ENCODE peak calls at places on chromosome 12, in six cellular contexts. U, A, N, C, M and H are unnamed samples.

GRCh38 chr12:103441437-103442186 is 54.2 kb downstream of the C12orf42 start:
- DNase-seq in U (no peak), A (no peak), N (peak), C (no peak), M (no peak), H (no peak)

GRCh38 chr12:124632510-124632909 is 65.1 kb upstream of the NCOR2 start:
- DNase-seq in U (no peak), A (no peak), N (no peak), C (no peak), M (peak), H (peak)

GRCh38 chr12:120639771-120640721 is at the start of gene CABP1:
- DNase-seq in U (peak), A (peak), N (no peak), C (peak), M (peak), H (peak)

GRCh38 chr12:50101663-50102062 is 2.1 kb upstream of the GPD1 start:
- DNase-seq in U (peak), A (no peak), N (no peak), C (peak), M (peak), H (peak)

GRCh38 chr12:76586764-76587395 is 27.3 kb upstream of the OSBPL8 start:
- DNase-seq in U (no peak), A (no peak), N (no peak), C (peak), M (peak), H (peak)

GRCh38 chr12:32116897-32117296 is 10.2 kb downstream of the BICD1 start:
- DNase-seq in U (no peak), A (no peak), N (no peak), C (no peak), M (no peak), H (no peak)

GRCh38 chr12:86429824-86430223 is 173.6 kb upstream of the MGAT4C start:
- DNase-seq in U (no peak), A (no peak), N (no peak), C (no peak), M (no peak), H (no peak)

GRCh38 chr12:11732023-11732422 is 82.5 kb downstream of the ETV6 start:
- DNase-seq in U (no peak), A (no peak), N (no peak), C (no peak), M (no peak), H (no peak)

GRCh38 chr12:120580787-120581723 is at the start of gene POP5:
- DNase-seq in U (peak), A (peak), N (peak), C (peak), M (peak), H (peak)

GRCh38 chr12:66885115-66885875 is 206.4 kb upstream of the GRIP1 start:
- DNase-seq in U (no peak), A (no peak), N (no peak), C (no peak), M (peak), H (no peak)

GRCh38 chr12:118880745-118881144 is 100.6 kb upstream of the SRRM4 start:
- DNase-seq in U (no peak), A (no peak), N (no peak), C (no peak), M (no peak), H (no peak)

DNA sequence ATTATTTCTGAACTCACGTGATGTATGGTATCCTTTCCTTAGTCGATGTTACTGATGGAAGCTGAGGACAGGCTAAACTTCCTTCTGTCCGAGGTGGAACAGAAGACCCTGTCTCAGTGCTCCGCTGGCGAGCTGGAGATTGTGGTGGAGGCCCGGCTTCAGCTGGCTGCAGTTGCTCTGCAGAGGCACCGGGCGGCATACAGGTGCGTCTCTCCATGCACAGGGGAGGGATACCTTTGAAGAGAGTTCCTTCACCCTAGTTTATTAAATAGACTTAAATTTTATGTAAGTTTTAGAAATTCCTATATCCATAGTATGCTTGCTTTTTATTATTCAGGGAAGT is 186.7 kb upstream of the NEDD1 start:
- DNase-seq in U (peak), A (no peak), N (no peak), C (no peak), M (no peak), H (no peak)
- TF ChIP-seq CHD2 in U (no peak), A (no peak), N (no peak), C (no peak), M (no peak), H (no peak)

DNA sequence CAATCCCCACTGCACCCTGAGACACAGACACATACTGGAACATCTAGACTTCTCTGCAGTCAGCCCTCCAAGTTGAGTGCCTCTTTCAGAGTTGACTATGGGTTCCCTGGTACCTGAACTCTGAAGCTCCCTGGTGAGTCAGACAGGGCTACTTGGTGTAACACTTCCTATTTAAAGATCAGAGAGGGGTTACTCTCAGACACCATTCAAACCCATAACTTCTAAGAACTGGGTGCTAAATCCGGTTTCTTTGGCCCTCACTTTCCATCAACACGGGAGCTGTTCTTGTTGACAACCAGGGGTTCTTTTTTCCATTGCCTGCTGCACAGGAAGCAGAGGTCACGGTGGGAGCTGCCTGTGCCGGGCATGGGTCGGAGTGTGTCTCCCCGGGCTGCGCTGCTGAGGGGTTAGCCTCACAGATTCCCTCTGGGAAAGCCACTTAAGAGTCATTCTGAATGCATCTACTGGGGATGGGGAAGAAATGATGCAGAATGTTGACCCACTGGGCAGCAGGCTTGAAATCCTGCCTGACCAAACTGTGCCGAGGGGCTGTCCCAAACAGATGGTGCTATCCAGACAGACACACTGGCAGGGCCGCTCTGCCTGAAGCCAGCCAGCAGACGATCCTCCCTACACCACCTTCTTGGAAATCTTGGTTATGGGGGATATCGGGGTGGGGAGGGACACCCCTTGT is 74.1 kb downstream of the PITPNM2 start:
- DNase-seq in U (no peak), A (no peak), N (no peak), C (no peak), M (no peak), H (peak)
- TF ChIP-seq CHD2 in U (no peak), A (no peak), N (no peak), C (no peak), M (no peak), H (no peak)

DNA sequence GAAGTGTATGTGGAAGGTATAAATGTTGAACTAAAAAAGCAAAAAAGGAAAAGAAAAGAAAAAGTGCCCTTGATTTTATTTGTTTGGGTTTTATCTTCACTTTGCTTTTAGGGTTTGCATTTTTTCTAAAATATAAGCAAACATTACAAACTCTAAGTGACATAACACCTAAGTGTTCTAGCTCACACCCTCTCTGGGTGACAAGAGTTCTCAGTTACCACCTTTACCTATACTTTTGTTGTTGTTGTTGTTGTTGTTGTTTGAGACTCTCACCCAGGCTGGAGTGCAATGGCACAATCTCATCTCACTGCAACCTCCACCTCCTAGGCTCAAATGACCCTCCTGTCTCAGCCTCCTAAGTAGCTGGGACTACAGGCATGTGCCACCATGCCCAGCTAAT is 13.0 kb downstream of the KLRG1 start:
- DNase-seq in U (no peak), A (no peak), N (no peak), C (no peak), M (no peak), H (no peak)
- TF ChIP-seq CHD2 in U (no peak), A (no peak), N (no peak), C (no peak), M (no peak), H (no peak)

GRCh38 chr12:6056406-6057211 is 67.9 kb downstream of the VWF start:
- DNase-seq in U (no peak), A (peak), N (no peak), C (peak), M (peak), H (peak)
- TF ChIP-seq CHD2 in U (no peak), A (no peak), N (no peak), C (no peak), M (no peak), H (no peak)

GRCh38 chr12:94165152-94165551 is 16.8 kb downstream of the PLXNC1 start:
- DNase-seq in U (no peak), A (no peak), N (no peak), C (no peak), M (no peak), H (no peak)
- TF ChIP-seq CHD2 in U (no peak), A (no peak), N (no peak), C (no peak), M (no peak), H (no peak)

GRCh38 chr12:68281685-68282084 is 28.3 kb upstream of the IL22 start:
- DNase-seq in U (no peak), A (no peak), N (no peak), C (no peak), M (no peak), H (no peak)

GRCh38 chr12:68280240-68280639 is 26.8 kb upstream of the IL22 start:
- DNase-seq in U (no peak), A (no peak), N (no peak), C (no peak), M (peak), H (no peak)

GRCh38 chr12:68276400-68276930 is 23.1 kb upstream of the IL22 start:
- DNase-seq in U (no peak), A (no peak), N (no peak), C (no peak), M (no peak), H (no peak)

DNA sequence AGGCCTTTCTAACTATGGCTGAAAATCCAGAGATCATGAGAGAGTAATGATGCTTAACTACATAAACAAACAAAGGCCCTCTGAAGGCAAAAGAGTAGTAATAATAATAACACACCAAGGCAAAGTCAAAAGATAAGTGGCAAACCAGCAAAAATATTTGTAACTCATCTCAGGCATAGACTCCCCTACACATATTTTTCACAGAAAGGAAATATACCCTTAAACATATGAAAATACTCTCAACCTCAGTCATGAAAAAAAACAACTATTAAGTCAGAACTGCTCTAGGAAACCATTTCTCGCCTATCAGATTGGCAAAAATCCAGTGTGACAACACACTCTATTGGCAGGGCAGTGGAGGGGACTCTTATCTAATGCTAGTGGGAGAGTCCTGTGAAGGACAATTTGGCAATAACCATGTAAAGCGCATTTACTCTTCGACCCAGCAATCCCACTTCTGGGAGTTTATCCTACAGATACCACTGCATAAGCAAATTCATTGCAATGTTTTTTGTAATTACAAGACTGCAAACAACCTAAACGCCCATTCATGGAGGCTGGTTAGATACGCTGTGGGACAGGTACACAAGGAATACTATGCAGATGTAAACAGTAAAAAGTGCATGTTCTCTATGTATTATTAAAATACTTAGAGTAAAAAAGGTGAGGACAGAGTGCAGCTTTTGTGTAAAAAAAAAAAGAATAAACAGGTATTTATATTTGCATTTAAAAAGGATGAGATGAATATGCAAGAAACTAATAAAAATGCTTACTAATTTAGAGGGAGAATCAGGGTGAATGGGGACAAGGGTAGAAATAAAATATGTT is 26.0 kb upstream of the IL22 start:
- DNase-seq in U (no peak), A (no peak), N (no peak), C (peak), M (peak), H (peak)
- TF ChIP-seq CHD2 in U (no peak), A (no peak), N (no peak), C (no peak), M (no peak), H (peak)

GRCh38 chr12:14416658-14417057 is 51.2 kb downstream of the ATF7IP start:
- DNase-seq in U (no peak), A (no peak), N (no peak), C (peak), M (no peak), H (peak)
- TF ChIP-seq CHD2 in U (no peak), A (peak), N (no peak), C (no peak), M (no peak), H (no peak)

GRCh38 chr12:126747530-126748149 is 1519.3 kb upstream of the TMEM132C start:
- DNase-seq in U (peak), A (peak), N (no peak), C (peak), M (peak), H (peak)
- TF ChIP-seq CHD2 in U (no peak), A (no peak), N (no peak), C (no peak), M (no peak), H (no peak)

GRCh38 chr12:72448805-72449204 is 176.6 kb downstream of the TRHDE start:
- DNase-seq in U (no peak), A (no peak), N (no peak), C (no peak), M (no peak), H (no peak)
- TF ChIP-seq CHD2 in U (no peak), A (no peak), N (no peak), C (no peak), M (no peak), H (no peak)

GRCh38 chr12:109378579-109378978 is 30.9 kb downstream of the MYO1H start:
- DNase-seq in U (no peak), A (no peak), N (no peak), C (no peak), M (no peak), H (no peak)
- TF ChIP-seq CHD2 in U (no peak), A (no peak), N (no peak), C (no peak), M (no peak), H (no peak)